ENCODE peak calls at places on chromosome 18, in four cellular contexts. O is K562, G is HepG2, W is H1. X is an unnamed sample.

GRCh38 chr18:70228546-70228945 is 23.1 kb upstream of the RTTN start:
- DNase-seq in W (no peak), O (no peak), G (no peak), X (no peak)

GRCh38 chr18:79871481-79872091 is 73.8 kb downstream of the KCNG2 start:
- DNase-seq in W (no peak), G (no peak), O (no peak), X (no peak)

GRCh38 chr18:48700222-48700845 is 161.5 kb downstream of the CTIF start:
- DNase-seq in O (no peak), W (no peak), G (no peak), X (no peak)

GRCh38 chr18:72762505-72763122 is 105.2 kb downstream of the NETO1 start:
- DNase-seq in W (no peak), G (peak; percentile 62), O (peak; percentile 45), X (peak; percentile 49)

GRCh38 chr18:69947361-69948106 is at the start of gene CD226:
- DNase-seq in O (no peak), W (no peak), G (no peak), X (no peak)

GRCh38 chr18:9992300-9992987 is 78.6 kb downstream of the VAPA start:
- DNase-seq in W (no peak), O (no peak), G (no peak), X (no peak)

GRCh38 chr18:66013976-66014375 is 263.2 kb downstream of the CDH7 start:
- DNase-seq in G (no peak), W (no peak), O (no peak), X (no peak)

GRCh38 chr18:36828630-36829361 is at the start of the genes KIAA1328 and TPGS2:
- DNase-seq in W (peak; percentile 61), O (peak; percentile 96), G (peak; percentile 75), X (peak; percentile 71)

GRCh38 chr18:54388203-54389142 is 30.8 kb downstream of the C18orf54 start:
- DNase-seq in W (peak; percentile 70), G (peak; percentile 80), O (peak; percentile 83), X (peak; percentile 19)

GRCh38 chr18:25262920-25263319 is 89.0 kb downstream of the ZNF521 start:
- DNase-seq in O (no peak), G (no peak), W (no peak), X (no peak)

GRCh38 chr18:79924814-79925655 is 26.4 kb downstream of the SLC66A2 start:
- DNase-seq in G (no peak), W (no peak), O (no peak), X (no peak)

GRCh38 chr18:47215554-47216138 is 35.8 kb downstream of the SKOR2 start:
- DNase-seq in G (peak; percentile 44), W (no peak), O (peak; percentile 37), X (peak; percentile 64)

GRCh38 chr18:21599585-21600525 is 649 bp downstream of the ESCO1 start:
- DNase-seq in O (peak; percentile 40), W (no peak), G (peak; percentile 62), X (no peak)

GRCh38 chr18:42412896-42413295 is 457.9 kb downstream of the PIK3C3 start:
- DNase-seq in O (no peak), G (peak; percentile 12), W (no peak), X (peak; percentile 1)

GRCh38 chr18:77067315-77068061 is 65.1 kb downstream of the MBP start:
- DNase-seq in W (no peak), O (no peak), G (peak; percentile 34), X (peak; percentile 55)

GRCh38 chr18:58045265-58046086 is 1.4 kb downstream of the NEDD4L start:
- DNase-seq in O (peak; percentile 46), W (no peak), G (peak; percentile 41), X (no peak)

GRCh38 chr18:42086288-42086687 is 131.3 kb downstream of the PIK3C3 start:
- DNase-seq in G (no peak), O (no peak), W (no peak), X (no peak)

GRCh38 chr18:370753-371615 is 103.1 kb upstream of the THOC1 start:
- DNase-seq in W (no peak), G (no peak), O (no peak), X (no peak)

GRCh38 chr18:28181616-28182015 is 4.7 kb upstream of the CDH2 start:
- DNase-seq in W (no peak), G (no peak), O (no peak), X (no peak)

GRCh38 chr18:74082476-74083070 is 65.1 kb downstream of the FBXO15 start:
- DNase-seq in W (peak; percentile 59), O (no peak), G (peak; percentile 65), X (peak; percentile 74)

GRCh38 chr18:54260376-54261072 is 8.8 kb upstream of the POLI start:
- DNase-seq in G (peak; percentile 14), O (no peak), W (no peak), X (no peak)

GRCh38 chr18:28581503-28582169 is 404.7 kb upstream of the CDH2 start:
- DNase-seq in G (no peak), W (no peak), O (no peak), X (no peak)

GRCh38 chr18:48345596-48345995 is 63.6 kb downstream of the ZBTB7C start:
- DNase-seq in W (no peak), G (no peak), O (no peak), X (peak; percentile 16)

GRCh38 chr18:55790296-55790695 is 202.3 kb upstream of the TCF4 start:
- DNase-seq in O (no peak), W (no peak), G (no peak), X (peak; percentile 41)

GRCh38 chr18:63185979-63186378 is 133.6 kb downstream of the BCL2 start:
- DNase-seq in W (no peak), G (no peak), O (no peak), X (no peak)

GRCh38 chr18:50410008-50410407 is 35.2 kb downstream of the SKA1 start:
- DNase-seq in G (no peak), W (no peak), O (peak; percentile 56), X (no peak)

GRCh38 chr18:70419526-70419925 is 130.7 kb downstream of the SOCS6 start:
- DNase-seq in O (no peak), G (no peak), W (no peak), X (no peak)

GRCh38 chr18:76979111-76979751 is 153.4 kb downstream of the MBP start:
- DNase-seq in O (no peak), G (no peak), W (no peak), X (no peak)

GRCh38 chr18:24657461-24657860 is 197.0 kb downstream of the HRH4 start:
- DNase-seq in W (no peak), O (no peak), G (no peak), X (no peak)

GRCh38 chr18:45775241-45775676 is 50.2 kb upstream of the SIGLEC15 start:
- DNase-seq in W (no peak), G (no peak), O (peak; percentile 38), X (peak; percentile 43)

GRCh38 chr18:55778731-55779460 is 190.9 kb upstream of the TCF4 start:
- DNase-seq in G (no peak), O (no peak), W (no peak), X (no peak)

GRCh38 chr18:67845035-67845434 is 328.5 kb upstream of the DSEL start:
- DNase-seq in O (no peak), W (no peak), G (no peak), X (no peak)

GRCh38 chr18:59273936-59274928 is 978 bp upstream of the RAX start:
- DNase-seq in W (no peak), G (no peak), O (no peak), X (no peak)

GRCh38 chr18:22471546-22472131 is 53.9 kb upstream of the CTAGE1 start:
- DNase-seq in G (no peak), O (peak; percentile 43), W (no peak), X (no peak)

DNA sequence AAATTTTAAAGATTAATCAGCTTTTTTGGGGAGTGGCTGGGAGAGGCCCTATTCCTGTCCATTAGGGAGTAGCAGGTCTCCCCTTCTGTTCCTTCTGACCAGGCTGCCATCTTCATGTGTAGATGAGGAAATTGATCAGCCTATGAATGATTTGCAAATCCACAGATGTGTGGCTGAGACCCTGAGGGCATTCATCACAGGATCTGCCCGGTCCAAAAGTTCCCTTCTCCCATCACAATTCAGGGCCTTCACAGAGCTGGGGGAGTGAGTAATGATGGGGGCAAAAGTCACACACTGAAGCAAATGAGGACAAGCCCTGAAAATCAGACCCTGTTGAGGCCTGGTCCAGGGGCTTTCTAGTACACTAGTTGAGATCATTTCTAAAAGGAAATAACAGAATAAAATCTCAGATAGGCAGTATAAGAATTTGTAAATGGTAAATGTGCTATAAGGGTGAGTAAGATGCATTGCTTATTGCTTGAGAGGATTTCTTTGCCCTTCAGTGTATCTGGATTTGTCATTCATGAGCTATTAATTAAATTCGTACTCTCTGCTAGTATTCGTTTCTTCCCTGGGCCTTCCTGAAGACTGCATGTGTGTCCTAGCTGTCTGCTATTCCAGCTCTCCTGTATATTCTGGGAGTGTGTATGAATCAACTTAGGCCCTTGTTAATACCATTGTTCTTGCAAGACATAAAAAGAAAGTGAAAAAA is 53.2 kb downstream of the SETBP1 start:
- DNase-seq in O (no peak), G (no peak), W (no peak), X (no peak)
- TF ChIP-seq CHD2 in O (no peak), G (no peak), W (no peak), X (no peak)

DNA sequence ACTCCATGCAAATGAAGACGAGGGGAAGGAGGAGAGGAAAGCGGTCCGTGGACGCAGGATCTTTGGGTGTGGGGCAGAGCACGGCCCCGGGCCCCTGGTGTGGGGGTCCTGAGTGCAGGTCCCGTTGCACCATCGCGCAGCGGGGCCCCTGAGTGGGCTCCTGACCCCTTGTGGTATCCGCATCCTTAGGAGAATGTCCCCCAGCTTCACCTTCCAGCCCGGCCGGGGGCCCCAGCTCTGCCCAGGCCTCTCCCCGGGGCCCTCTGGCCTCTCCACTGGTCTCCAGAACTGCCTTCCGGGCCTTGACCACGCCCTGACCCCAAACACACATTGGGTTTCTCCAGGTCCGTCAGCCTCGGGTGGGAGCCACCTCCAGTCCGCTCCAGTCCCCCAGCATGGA is 431.8 kb upstream of the SALL3 start:
- DNase-seq in G (no peak), O (no peak), W (no peak), X (no peak)
- TF ChIP-seq USF2 in G (no peak), O (no peak), W (no peak), X (no peak)

DNA sequence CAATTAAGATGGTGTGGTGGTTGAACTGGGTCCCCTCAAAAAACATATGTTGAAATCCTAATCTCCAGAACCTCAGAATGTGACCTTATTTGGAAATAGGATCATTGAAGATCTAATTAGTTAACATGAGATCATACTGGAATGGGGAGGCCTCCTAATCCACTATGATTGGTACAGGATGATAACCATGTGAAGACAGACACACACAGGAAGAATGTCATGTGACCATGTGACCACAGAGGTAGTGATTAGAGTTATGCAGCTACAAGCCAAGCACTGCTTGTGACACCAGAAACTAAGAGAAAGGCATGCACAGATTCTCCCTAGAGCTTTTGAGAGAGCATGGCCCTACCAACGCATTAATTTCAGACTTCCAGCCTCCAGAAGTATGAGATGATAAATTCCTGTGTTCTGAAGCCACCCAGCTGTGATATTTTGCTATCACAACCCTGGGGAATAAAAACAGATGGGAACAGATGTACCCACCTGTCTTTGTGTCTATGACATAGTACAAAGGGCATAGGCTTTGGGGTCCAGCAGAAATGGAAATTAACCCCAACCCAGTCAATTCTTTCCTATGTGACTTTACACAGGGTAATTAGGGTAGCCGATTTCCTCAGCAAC is 46.9 kb upstream of the TGIF1 start:
- DNase-seq in O (peak; percentile 40), W (no peak), G (no peak), X (no peak)
- TF ChIP-seq HDAC2 in O (peak; percentile 39), W (no peak), G (no peak), X (no peak)

DNA sequence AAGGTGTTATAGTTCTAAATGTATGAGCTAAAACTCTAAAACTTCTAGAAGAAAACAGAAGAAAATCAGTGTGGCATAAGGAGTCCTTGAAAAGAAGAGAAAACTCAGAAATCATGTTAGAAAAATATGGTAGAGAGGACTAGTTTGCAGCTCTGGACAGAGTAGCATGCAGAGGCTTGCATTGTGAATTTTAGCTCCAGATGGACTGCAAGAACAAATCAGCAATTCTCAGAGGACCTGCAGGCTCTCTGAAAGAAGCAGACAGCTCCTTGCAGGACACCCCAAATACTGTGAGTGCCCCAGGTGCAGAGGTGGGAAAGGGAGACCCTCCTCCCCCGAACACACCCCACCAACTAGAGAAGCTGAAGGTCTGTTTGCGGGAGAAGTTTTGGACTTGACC is 216.4 kb upstream of the SLC35G4 start:
- DNase-seq in O (no peak), W (no peak), G (no peak), X (no peak)
- TF ChIP-seq CHD2 in O (no peak), W (no peak), G (no peak), X (no peak)